ENCODE peak calls at places on chromosome 1, in ten cellular contexts. M is NCI-H1436; R is CD8-positive, alpha-beta memory T cell; V is epithelial cell of esophagus; U is stimulated activated CD4-positive, alpha-beta T cell treated with anti-CD3 and anti-CD28 coated beads, Interleukin-12 subunit alpha, Interleukin-12 subunit beta, amount 100 ng/mL, for 4 hours; H is cardiac fibroblast; F is foreskin fibroblast; W is DMS153; S is left cardiac atrium; Q is NCI-H1417. O is an unnamed sample.

GRCh38 chr1:108114026-108114599 is 86.0 kb downstream of the SLC25A24 start:
- DNase-seq in V (no peak), M (no peak), H (no peak), U (no peak), Q (no peak), W (no peak), F (no peak), S (no peak), R (no peak), O (no peak)

GRCh38 chr1:85328713-85329376 is 52.4 kb upstream of the BCL10 start:
- DNase-seq in U (no peak), S (no peak), R (no peak), F (peak; percentile 96), Q (no peak), V (peak; percentile 90), W (no peak), M (no peak), H (peak; percentile 98), O (peak; percentile 99)

GRCh38 chr1:23836037-23836436 is 10.8 kb upstream of the HMGCL start:
- DNase-seq in H (no peak), V (no peak), W (no peak), F (no peak), R (no peak), Q (no peak), S (no peak), M (no peak), U (no peak), O (no peak)

GRCh38 chr1:1610796-1611597 is 4.3 kb upstream of the MIB2 start:
- DNase-seq in R (no peak), Q (no peak), W (no peak), U (no peak), V (no peak), S (peak; percentile 25), M (no peak), F (no peak), H (peak; percentile 64), O (no peak)

GRCh38 chr1:117674521-117675400 is 68.9 kb downstream of the TENT5C start:
- DNase-seq in M (no peak), S (no peak), U (no peak), V (peak; percentile 48), H (peak; percentile 76), F (peak; percentile 22), W (no peak), R (peak; percentile 38), Q (no peak), O (no peak)

GRCh38 chr1:47683402-47683801 is 245.6 kb downstream of the FOXD2 start:
- DNase-seq in Q (no peak), M (no peak), H (no peak), R (no peak), U (no peak), W (no peak), F (no peak), V (no peak), S (no peak), O (no peak)

GRCh38 chr1:51088474-51088873 is 13.6 kb upstream of the C1orf185 start:
- DNase-seq in H (peak; percentile 20), S (no peak), F (peak; percentile 20), V (peak; percentile 50), U (no peak), M (no peak), R (no peak), Q (no peak), W (no peak), O (no peak)

GRCh38 chr1:227886503-227886961 is 61.2 kb downstream of the WNT9A start:
- DNase-seq in F (no peak), Q (no peak), V (no peak), H (no peak), R (no peak), M (no peak), W (no peak), U (no peak), S (no peak), O (no peak)

GRCh38 chr1:214445846-214446614 is 105.4 kb downstream of the PTPN14 start:
- DNase-seq in M (no peak), Q (no peak), U (no peak), W (no peak), S (no peak), V (peak; percentile 49), R (no peak), F (peak; percentile 82), H (peak; percentile 55), O (peak; percentile 76)

GRCh38 chr1:204348722-204349121 is 11.0 kb downstream of the PLEKHA6 start:
- DNase-seq in M (no peak), S (peak; percentile 92), Q (peak; percentile 30), W (no peak), U (no peak), H (peak; percentile 94), V (no peak), R (no peak), F (peak; percentile 70), O (no peak)

GRCh38 chr1:50066806-50067205 is 41.9 kb upstream of the ELAVL4 start:
- DNase-seq in Q (no peak), F (no peak), W (no peak), U (no peak), V (no peak), H (no peak), R (no peak), M (no peak), S (no peak), O (no peak)

GRCh38 chr1:203860396-203860951 is 925 bp upstream of the SNRPE start:
- DNase-seq in S (no peak), H (peak; percentile 22), M (no peak), Q (no peak), W (peak; percentile 1), F (peak; percentile 58), R (no peak), U (no peak), V (peak; percentile 85), O (peak; percentile 92)

GRCh38 chr1:96519851-96520281 is 201.7 kb upstream of the PTBP2 start:
- DNase-seq in U (no peak), V (no peak), F (no peak), R (no peak), W (no peak), H (no peak), Q (no peak), S (no peak), M (no peak), O (peak; percentile 57)

GRCh38 chr1:177346960-177347359 is 176.2 kb downstream of the BRINP2 start:
- DNase-seq in H (no peak), S (no peak), M (no peak), W (no peak), R (no peak), Q (no peak), V (no peak), F (no peak), U (no peak), O (no peak)

GRCh38 chr1:9306006-9306405 is 13.3 kb downstream of the SPSB1 start:
- DNase-seq in H (no peak), U (no peak), Q (no peak), S (no peak), R (no peak), W (no peak), V (no peak), F (no peak), M (no peak), O (no peak)

GRCh38 chr1:58929667-58930325 is 145.9 kb upstream of the JUN start:
- DNase-seq in F (no peak), M (no peak), H (no peak), R (peak; percentile 29), Q (no peak), W (no peak), S (no peak), U (peak; percentile 58), V (peak; percentile 91), O (peak; percentile 68)

GRCh38 chr1:75985827-75986226 is 53.6 kb upstream of the ASB17 start:
- DNase-seq in V (peak; percentile 74), S (no peak), Q (no peak), M (no peak), R (no peak), F (peak; percentile 67), H (peak; percentile 59), W (no peak), U (no peak), O (peak; percentile 40)

GRCh38 chr1:114093624-114094302 is 59.9 kb downstream of the SYT6 start:
- DNase-seq in U (no peak), R (no peak), Q (no peak), V (peak; percentile 74), H (no peak), S (no peak), M (no peak), W (no peak), F (peak; percentile 28), O (peak; percentile 81)

GRCh38 chr1:233328661-233329498 is 1.4 kb downstream of the MAP3K21 start:
- DNase-seq in W (no peak), R (no peak), S (no peak), U (no peak), Q (peak; percentile 67), F (no peak), V (no peak), M (no peak), H (no peak), O (peak; percentile 56)

GRCh38 chr1:94614980-94615379 is 73.4 kb upstream of the F3 start:
- DNase-seq in F (no peak), S (no peak), R (no peak), M (no peak), Q (no peak), U (no peak), W (no peak), V (no peak), H (no peak), O (no peak)

GRCh38 chr1:113281550-113281949 is 108.8 kb upstream of the MAGI3 start:
- DNase-seq in W (no peak), R (no peak), Q (no peak), H (no peak), V (no peak), S (no peak), F (no peak), U (no peak), M (no peak), O (no peak)

GRCh38 chr1:117267232-117267774 is 56.6 kb upstream of the VTCN1 start:
- DNase-seq in Q (no peak), F (no peak), M (no peak), U (no peak), H (no peak), R (no peak), W (no peak), S (no peak), V (no peak), O (no peak)

GRCh38 chr1:206556047-206556747 is 48.9 kb downstream of the RASSF5 start:
- DNase-seq in U (no peak), S (peak; percentile 9), V (peak; percentile 19), M (no peak), H (no peak), W (peak; percentile 17), R (no peak), Q (peak; percentile 71), F (no peak), O (no peak)

GRCh38 chr1:229122606-229123005 is 148.3 kb upstream of the RAB4A start:
- DNase-seq in V (no peak), R (no peak), M (no peak), F (no peak), W (no peak), S (no peak), U (no peak), Q (no peak), H (no peak), O (no peak)

GRCh38 chr1:38328278-38329035 is 281.9 kb upstream of the POU3F1 start:
- DNase-seq in F (no peak), W (no peak), H (no peak), V (no peak), U (no peak), Q (no peak), R (no peak), M (no peak), S (no peak), O (no peak)

GRCh38 chr1:26404641-26405040 is 6.0 kb upstream of the LIN28A start:
- DNase-seq in V (peak; percentile 50), S (no peak), H (no peak), F (no peak), U (no peak), W (no peak), M (no peak), Q (no peak), R (no peak), O (no peak)

GRCh38 chr1:119326251-119326650 is 42.3 kb upstream of the HAO2 start:
- DNase-seq in F (no peak), R (no peak), U (no peak), H (no peak), M (no peak), S (no peak), V (no peak), Q (no peak), W (no peak), O (no peak)

GRCh38 chr1:38127432-38127831 is 80.8 kb upstream of the POU3F1 start:
- DNase-seq in F (no peak), U (no peak), S (no peak), V (no peak), R (no peak), W (no peak), H (peak; percentile 19), M (no peak), Q (no peak), O (no peak)

O was measured in kidney tubule cell.